ENCODE peak calls at places on chromosomes 12 and 14, in eight cellular contexts. K is colonic mucosa, E is left ventricle myocardium inferior, M is lung, J is prostate gland, X is AG04450, Y is breast epithelium, I is tibial nerve. W is an unnamed sample.

GRCh38 chr12:89161553-89161952 is 190.7 kb downstream of the DUSP6 start:
- DNase-seq in I (no peak), X (no peak), M (no peak), K (no peak), J (no peak), E (no peak), Y (no peak), W (no peak)

GRCh38 chr14:100649173-100649519 is 61.9 kb upstream of the BEGAIN start:
- DNase-seq in Y (no peak), M (no peak), I (no peak), J (no peak), E (no peak), K (no peak), X (peak; percentile 16), W (no peak)

GRCh38 chr14:99512571-99513182 is 31.5 kb downstream of the CCNK start:
- DNase-seq in M (no peak), K (peak; percentile 14), I (no peak), E (no peak), Y (no peak), X (no peak), J (no peak), W (peak; percentile 9)

GRCh38 chr14:50336428-50336827 is 24.3 kb downstream of the DMAC2L start:
- DNase-seq in I (no peak), K (no peak), X (no peak), M (no peak), J (no peak), E (no peak), Y (no peak), W (no peak)

GRCh38 chr14:96098309-96098998 is 59.3 kb downstream of the C14orf132 start:
- DNase-seq in Y (no peak), I (no peak), M (peak; percentile 51), X (peak; percentile 47), E (no peak), K (peak; percentile 51), J (peak; percentile 52), W (peak; percentile 87)

GRCh38 chr12:29168000-29168399 is 18.9 kb downstream of the FAR2 start:
- DNase-seq in M (no peak), K (peak; percentile 82), X (no peak), Y (no peak), J (no peak), E (no peak), I (no peak), W (no peak)

GRCh38 chr12:54385251-54385914 is 850 bp upstream of the ZNF385A start:
- DNase-seq in E (peak; percentile 32), M (no peak), I (no peak), X (no peak), Y (no peak), J (no peak), K (no peak), W (peak; percentile 92)

GRCh38 chr14:32430326-32430725 is 101.2 kb downstream of the AKAP6 start:
- DNase-seq in E (no peak), Y (no peak), X (no peak), K (no peak), I (no peak), J (no peak), M (no peak), W (no peak)

GRCh38 chr12:118120579-118121363 is 15.2 kb upstream of the PEBP1 start:
- DNase-seq in X (peak; percentile 44), M (peak; percentile 74), J (peak; percentile 66), K (peak; percentile 88), Y (peak; percentile 55), I (peak; percentile 84), E (peak; percentile 76), W (peak; percentile 75)

GRCh38 chr14:51963164-51963733 is 26.1 kb upstream of the RTRAF start:
- DNase-seq in X (no peak), E (no peak), I (no peak), J (no peak), M (no peak), K (no peak), Y (no peak), W (no peak)

GRCh38 chr14:60311417-60311816 is 62.4 kb downstream of the PPM1A start:
- DNase-seq in K (no peak), J (no peak), E (no peak), I (peak; percentile 26), Y (no peak), M (no peak), X (no peak), W (no peak)

GRCh38 chr14:74973003-74973614 is 17.7 kb upstream of the PGF start:
- DNase-seq in I (no peak), K (no peak), J (no peak), E (peak; percentile 78), Y (no peak), X (no peak), M (no peak), W (no peak)

GRCh38 chr12:56517854-56518253 is 3.8 kb upstream of the RBMS2 start:
- DNase-seq in X (no peak), E (no peak), K (no peak), J (no peak), Y (no peak), I (no peak), M (no peak), W (no peak)

GRCh38 chr14:58752782-58753181 is 115.0 kb downstream of the DACT1 start:
- DNase-seq in K (peak; percentile 91), I (peak; percentile 69), X (no peak), E (peak; percentile 77), J (peak; percentile 81), Y (peak; percentile 81), M (peak; percentile 76), W (no peak)

GRCh38 chr14:71169028-71169427 is 261.8 kb downstream of the PCNX1 start:
- DNase-seq in X (no peak), E (no peak), I (no peak), K (no peak), Y (no peak), M (no peak), J (no peak), W (no peak)

GRCh38 chr12:1611775-1612174 is 17.3 kb upstream of the WNT5B start:
- DNase-seq in X (peak; percentile 76), M (no peak), Y (no peak), K (no peak), E (no peak), I (no peak), J (no peak), W (no peak)

GRCh38 chr12:58728397-58728796 is 191.9 kb downstream of the LRIG3 start:
- DNase-seq in Y (no peak), M (no peak), E (no peak), X (no peak), J (no peak), K (no peak), I (no peak), W (no peak)

GRCh38 chr12:56487448-56488040 is 417 bp downstream of the GLS2 start:
- DNase-seq in I (no peak), X (no peak), K (peak; percentile 44), J (peak; percentile 17), M (no peak), Y (no peak), E (no peak), W (peak; percentile 66)

GRCh38 chr12:6570264-6570887 is 2.3 kb upstream of the NOP2 start:
- DNase-seq in M (no peak), I (no peak), K (peak; percentile 59), Y (no peak), J (no peak), E (no peak), X (no peak), W (peak; percentile 82)

GRCh38 chr12:52130695-52131094 is 51.2 kb downstream of the SMIM41 start:
- DNase-seq in M (no peak), X (no peak), E (peak; percentile 13), K (no peak), J (no peak), Y (peak; percentile 15), I (no peak), W (no peak)

GRCh38 chr12:114152066-114152465 is 185.9 kb upstream of the RBM19 start:
- DNase-seq in J (no peak), I (no peak), E (no peak), K (no peak), X (no peak), M (no peak), Y (no peak), W (no peak)

GRCh38 chr12:108341356-108341755 is 2.2 kb upstream of the CMKLR1 start:
- DNase-seq in E (no peak), J (no peak), X (no peak), M (no peak), Y (no peak), I (no peak), K (no peak), W (no peak)
- H3K27me3 ChIP-seq in E (peaks cover 33% of the 10 kb centered on the region), J (no peaks in the 10 kb centered on the region), X (peaks cover 10% of the 10 kb centered on the region), M (no peaks in the 10 kb centered on the region), Y (no peaks in the 10 kb centered on the region), I (no peaks in the 10 kb centered on the region), K (no peaks in the 10 kb centered on the region), W (peaks cover 31% of the 10 kb centered on the region)

DNA sequence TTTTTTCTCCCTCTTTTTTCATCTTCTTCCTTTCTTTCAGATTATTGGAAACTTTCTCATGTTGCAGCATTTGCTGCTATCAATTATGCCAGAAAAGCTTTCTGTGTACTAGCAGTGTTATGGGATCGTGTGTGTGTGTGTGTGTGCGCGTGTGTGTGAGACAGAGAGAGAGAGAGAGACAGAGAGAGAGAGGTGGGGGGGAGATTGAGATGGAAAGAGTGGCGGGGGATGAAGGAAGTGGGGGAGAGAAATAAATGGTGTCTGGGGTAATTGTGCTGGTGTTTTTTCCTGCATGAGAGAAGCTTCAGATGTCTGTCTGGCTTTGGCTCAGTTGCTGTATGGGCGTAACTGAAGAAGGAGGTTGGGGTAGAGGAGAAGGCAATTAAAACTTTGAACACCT is 268.9 kb downstream of the RAD51B start:
- DNase-seq in Y (no peak), K (no peak), M (no peak), J (no peak), I (no peak), E (no peak), X (no peak), W (no peak)
- H3K27ac ChIP-seq in Y (no peak overlapping the region), K (no peak overlapping the region), M (no peak overlapping the region), J (no peak overlapping the region), I (no peak overlapping the region), E (no peak overlapping the region), X (no peak overlapping the region), W (no peak overlapping the region)

DNA sequence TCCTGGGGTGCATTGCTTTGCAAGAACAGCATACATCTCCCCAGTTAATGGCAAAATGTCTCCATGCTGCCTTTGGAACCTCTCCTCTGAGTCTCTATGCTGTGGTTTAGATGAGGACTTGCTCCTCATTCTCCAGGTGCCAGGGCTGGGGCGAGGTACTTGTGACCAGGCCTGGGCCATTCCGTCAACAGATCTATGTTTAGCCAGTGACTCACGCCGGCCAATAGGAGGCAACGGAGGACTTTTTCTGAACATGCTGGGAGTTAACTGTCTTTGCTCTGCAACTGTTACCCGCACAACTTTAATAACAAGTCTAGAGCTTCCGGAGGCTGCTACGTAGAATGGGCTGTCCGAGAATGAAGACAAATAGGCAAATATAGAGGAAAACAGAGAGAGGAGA is 214.2 kb downstream of the GLT1D1 start:
- DNase-seq in K (no peak), E (no peak), M (no peak), J (no peak), X (no peak), I (no peak), Y (no peak), W (peak; percentile 65)
- TF ChIP-seq CTCF in K (no peak), E (no peak), M (no peak), J (no peak), X (no peak), I (no peak), Y (no peak), W (peak; percentile 74)

DNA sequence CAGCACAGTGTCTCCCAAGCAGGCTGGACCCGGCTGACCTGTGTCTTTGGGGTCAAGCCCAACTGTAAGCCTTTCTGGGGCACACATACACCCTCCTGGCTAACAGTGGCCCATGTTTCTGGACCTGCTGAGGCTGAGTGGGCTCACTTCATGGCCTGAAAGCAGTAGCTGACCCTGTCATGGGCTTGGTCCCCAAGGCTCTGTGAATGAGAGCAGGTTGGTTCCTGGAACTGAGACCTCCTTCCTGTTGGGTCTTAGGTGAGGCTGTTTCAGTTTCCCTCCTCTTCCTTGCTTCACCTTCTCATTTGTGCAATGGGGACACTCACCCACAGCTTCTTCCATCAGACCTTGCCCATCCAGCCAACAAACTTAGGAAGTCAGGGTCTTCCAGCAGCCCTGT is 744 bp upstream of the IL25 start:
- DNase-seq in M (no peak), K (no peak), J (no peak), E (no peak), X (no peak), Y (no peak), I (no peak), W (no peak)
- H3K27me3 ChIP-seq in M (no peaks in the 10 kb centered on the region), K (no peaks in the 10 kb centered on the region), J (no peaks in the 10 kb centered on the region), E (no peaks in the 10 kb centered on the region), X (peaks cover 26% of the 10 kb centered on the region), Y (no peaks in the 10 kb centered on the region), I (no peaks in the 10 kb centered on the region), W (no peaks in the 10 kb centered on the region)